ENCODE peak calls at places on chromosomes 12 and 14, in five cellular contexts. T is right lobe of liver, X is thyroid gland, O is NB4, E is lower leg skin. V is an unnamed sample.

GRCh38 chr12:64098709-64099354 is 123.3 kb downstream of the KICS2 start:
- DNase-seq in T (no peak), X (no peak), O (no peak), E (no peak), V (no peak)

GRCh38 chr14:34665785-34666425 is 36.0 kb upstream of the SNX6 start:
- DNase-seq in T (no peak), X (no peak), O (peak), E (no peak), V (no peak)

GRCh38 chr12:109637996-109638395 is 64.4 kb downstream of the MVK start:
- DNase-seq in T (no peak), X (no peak), O (no peak), E (no peak), V (no peak)

GRCh38 chr12:29816869-29817730 is 33.4 kb upstream of the TMTC1 start:
- DNase-seq in T (no peak), X (no peak), O (no peak), E (no peak), V (no peak)

GRCh38 chr12:57521475-57522018 is 1.1 kb upstream of the MBD6 start:
- DNase-seq in T (peak), X (peak), O (no peak), E (peak), V (peak)

GRCh38 chr12:117867348-117867747 is 101.4 kb downstream of the KSR2 start:
- DNase-seq in T (no peak), X (no peak), O (no peak), E (no peak), V (no peak)

GRCh38 chr14:77028384-77029246 is at the start of gene IRF2BPL:
- DNase-seq in T (peak), X (peak), O (peak), E (peak), V (peak)

GRCh38 chr14:24273422-24273998 is 2.1 kb upstream of the RABGGTA start:
- DNase-seq in T (no peak), X (no peak), O (peak), E (no peak), V (no peak)

GRCh38 chr14:61466249-61466904 is 145.0 kb downstream of the PRKCH start:
- DNase-seq in T (no peak), X (no peak), O (no peak), E (no peak), V (no peak)

GRCh38 chr12:29025936-29026335 is 123.1 kb upstream of the FAR2 start:
- DNase-seq in T (no peak), X (no peak), O (no peak), E (no peak), V (no peak)

GRCh38 chr14:99137913-99138571 is 134.0 kb downstream of the BCL11B start:
- DNase-seq in T (no peak), X (no peak), O (peak), E (peak), V (peak)

GRCh38 chr12:76789335-76790050 is 25.6 kb downstream of the ZDHHC17 start:
- DNase-seq in T (no peak), X (no peak), O (no peak), E (no peak), V (no peak)

GRCh38 chr12:128338344-128338743 is 71.4 kb downstream of the TMEM132C start:
- DNase-seq in T (no peak), X (no peak), O (no peak), E (no peak), V (no peak)

GRCh38 chr12:54616933-54617535 is 17.7 kb downstream of the LACRT start:
- DNase-seq in T (no peak), X (no peak), O (peak), E (peak), V (no peak)

GRCh38 chr12:53726342-53726741 is 910 bp downstream of the CALCOCO1 start:
- DNase-seq in T (no peak), X (no peak), O (peak), E (no peak), V (no peak)

GRCh38 chr12:102406033-102406584 is 74.3 kb downstream of the IGF1 start:
- DNase-seq in T (no peak), X (peak), O (no peak), E (no peak), V (peak)

GRCh38 chr14:67541448-67542387 is 8.6 kb downstream of the PLEKHH1 start:
- DNase-seq in T (no peak), X (no peak), O (peak), E (peak), V (peak)

GRCh38 chr12:49264466-49264872 is 413 bp upstream of the TUBA1C start:
- DNase-seq in T (no peak), X (no peak), O (no peak), E (no peak), V (peak)

GRCh38 chr12:122457627-122458026 is 35.2 kb upstream of the CLIP1 start:
- DNase-seq in T (no peak), X (no peak), O (no peak), E (no peak), V (no peak)

GRCh38 chr12:13243516-13244070 is 47.1 kb downstream of the EMP1 start:
- DNase-seq in T (no peak), X (no peak), O (no peak), E (no peak), V (no peak)

GRCh38 chr14:24331731-24332093 is 3.2 kb downstream of the ADCY4 start:
- DNase-seq in T (peak), X (no peak), O (peak), E (peak), V (no peak)

GRCh38 chr12:49057888-49058287 is 2.7 kb downstream of the KMT2D start:
- DNase-seq in T (no peak), X (peak), O (peak), E (no peak), V (no peak)

GRCh38 chr14:99224116-99224910 is 47.7 kb downstream of the BCL11B start:
- DNase-seq in T (no peak), X (no peak), O (peak), E (no peak), V (no peak)

GRCh38 chr12:89081709-89082108 is 270.6 kb downstream of the DUSP6 start:
- DNase-seq in T (no peak), X (no peak), O (peak), E (no peak), V (no peak)

GRCh38 chr14:20469890-20470858 is 968 bp downstream of the PNP start:
- DNase-seq in T (peak), X (peak), O (peak), E (peak), V (peak)

GRCh38 chr12:10851243-10851858 is 2.1 kb upstream of the PRR4 start:
- DNase-seq in T (no peak), X (no peak), O (no peak), E (no peak), V (no peak)

GRCh38 chr14:22476005-22476751 is 112.8 kb downstream of the DAD1 start:
- DNase-seq in T (no peak), X (no peak), O (peak), E (no peak), V (no peak)
- TF ChIP-seq POLR2A in T (no peak), X (no peak), O (no peak), E (no peak), V (no peak)

GRCh38 chr12:94783343-94783742 is 133.0 kb upstream of the TMCC3 start:
- DNase-seq in T (no peak), X (no peak), O (no peak), E (no peak), V (no peak)
- TF ChIP-seq CTCF in T (no peak), X (no peak), O (no peak), E (no peak), V (no peak)

GRCh38 chr12:112013601-112014402 is 576 bp downstream of the ERP29 start:
- DNase-seq in T (peak), X (peak), O (peak), E (peak), V (peak)
- TF ChIP-seq POLR2A in T (no peak), X (no peak), O (peak), E (no peak), V (peak)

GRCh38 chr14:100304825-100305445 is 1.3 kb downstream of the SLC25A29 start:
- DNase-seq in T (peak), X (peak), O (peak), E (peak), V (peak)
- TF ChIP-seq CTCF in T (no peak), X (no peak), O (no peak), E (no peak), V (no peak)

GRCh38 chr12:8078916-8079315 is 3.2 kb upstream of the NECAP1 start:
- DNase-seq in T (no peak), X (no peak), O (no peak), E (no peak), V (no peak)

GRCh38 chr12:8078400-8078799 is 3.7 kb upstream of the NECAP1 start:
- DNase-seq in T (no peak), X (no peak), O (peak), E (no peak), V (no peak)

GRCh38 chr12:8081228-8081920 is 700 bp upstream of the NECAP1 start:
- DNase-seq in T (no peak), X (peak), O (peak), E (no peak), V (no peak)

GRCh38 chr12:8080131-8080530 is 1.9 kb upstream of the NECAP1 start:
- DNase-seq in T (no peak), X (no peak), O (peak), E (no peak), V (no peak)

DNA sequence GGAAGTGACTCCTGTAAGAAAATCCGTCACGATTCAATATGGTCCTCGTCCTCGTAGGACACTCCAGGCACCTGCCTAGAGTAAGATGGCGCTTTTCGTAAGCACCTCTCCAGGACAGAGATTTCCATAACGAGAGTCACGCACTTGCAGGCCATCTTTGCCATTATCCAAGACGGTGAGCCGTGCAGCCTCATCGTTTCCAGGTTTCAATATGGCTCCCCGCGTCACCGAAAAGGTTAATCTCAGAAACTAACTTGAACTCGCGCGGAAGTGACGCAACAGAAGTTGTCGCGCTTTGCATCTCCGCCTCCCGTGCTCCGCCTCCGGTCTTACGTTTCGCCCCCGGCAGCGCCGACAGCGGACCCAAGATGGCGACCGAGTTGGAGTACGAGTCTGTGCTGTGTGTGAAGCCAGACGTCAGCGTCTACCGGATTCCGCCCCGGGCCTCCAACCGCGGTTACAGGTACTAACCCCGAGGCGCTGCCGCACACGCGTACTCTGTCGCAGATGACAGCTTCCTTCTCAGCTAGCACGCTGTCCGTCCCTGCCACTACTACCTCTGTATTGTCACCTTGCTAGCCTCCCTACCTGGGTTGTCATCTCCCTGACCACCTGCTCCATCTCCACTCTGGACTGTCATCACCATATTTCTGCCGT is at the start of gene NECAP1:
- DNase-seq in T (peak), X (peak), O (peak), E (peak), V (peak)
- TF ChIP-seq POLR2A in T (peak), X (no peak), O (peak), E (no peak), V (no peak)

GRCh38 chr14:100677152-100677924 is 49.4 kb upstream of the DLK1 start:
- DNase-seq in T (no peak), X (no peak), O (peak), E (no peak), V (no peak)
- TF ChIP-seq CTCF in T (no peak), X (no peak), O (peak), E (no peak), V (no peak)

DNA sequence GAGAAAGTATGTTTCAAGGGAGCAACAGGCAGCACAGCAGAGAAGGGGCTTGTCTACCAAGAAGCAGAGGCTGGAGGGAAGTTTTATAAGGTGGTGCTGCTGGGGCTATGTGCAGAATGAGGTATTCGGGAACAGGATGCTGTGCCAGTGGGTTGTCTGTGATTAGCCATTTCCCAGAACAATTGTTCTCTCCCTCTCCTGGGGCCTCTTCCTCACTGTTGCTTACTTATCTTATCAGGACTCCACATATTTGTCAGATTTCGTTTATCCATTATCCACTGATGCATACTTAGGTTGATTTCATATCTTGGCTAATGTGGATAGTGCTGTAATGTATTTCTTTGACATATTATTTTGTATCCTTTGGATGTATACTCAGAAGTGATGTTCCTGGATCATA is 195.1 kb upstream of the RTL1 start:
- DNase-seq in T (no peak), X (no peak), O (no peak), E (no peak), V (no peak)
- TF ChIP-seq POLR2A in T (no peak), X (no peak), O (no peak), E (no peak), V (no peak)